ENCODE peak calls at places on chromosomes 13 and 19, in nine cellular contexts. T is testis, I is ovary, D is K562, Q is sigmoid colon, Z is IMR-90, G is tibial nerve, W is gastrocnemius medialis, S is A549. M is an unnamed sample.

GRCh38 chr19:15780595-15781418 is 6.7 kb upstream of the OR10H5 start:
- DNase-seq in G (peak; percentile 16), I (peak; percentile 25), Z (no peak), T (peak; percentile 38), Q (peak; percentile 70), W (no peak), S (no peak), D (no peak), M (no peak)

GRCh38 chr13:96091932-96092253 is 2.0 kb downstream of the HS6ST3 start:
- DNase-seq in W (no peak), Z (no peak), Q (no peak), I (no peak), G (no peak), S (no peak), D (no peak), T (no peak), M (no peak)

GRCh38 chr19:40217921-40218890 is at the start of gene TTC9B:
- DNase-seq in T (peak; percentile 37), D (peak; percentile 80), I (no peak), G (no peak), S (no peak), W (no peak), Q (no peak), Z (no peak), M (no peak)

GRCh38 chr13:28373803-28374202 is 121.1 kb downstream of the FLT1 start:
- DNase-seq in G (no peak), I (no peak), W (no peak), S (no peak), D (no peak), Z (no peak), Q (no peak), T (no peak), M (no peak)

GRCh38 chr19:45630463-45630862 is 8.7 kb downstream of the EML2 start:
- DNase-seq in W (no peak), Z (peak; percentile 96), Q (no peak), D (no peak), G (no peak), S (peak; percentile 63), I (no peak), T (no peak), M (no peak)

GRCh38 chr13:108895220-108895704 is 265.9 kb downstream of the MYO16 start:
- DNase-seq in Z (peak; percentile 69), Q (no peak), G (peak; percentile 56), W (no peak), T (no peak), D (no peak), I (no peak), S (no peak), M (no peak)

GRCh38 chr13:31166591-31166990 is 4.9 kb upstream of the HSPH1 start:
- DNase-seq in Q (no peak), Z (peak; percentile 67), T (no peak), S (no peak), D (no peak), G (no peak), I (no peak), W (no peak), M (no peak)

GRCh38 chr13:96460571-96460970 is 370.7 kb downstream of the HS6ST3 start:
- DNase-seq in D (no peak), W (no peak), Z (no peak), Q (no peak), I (no peak), S (no peak), G (no peak), T (peak; percentile 26), M (no peak)

GRCh38 chr19:54124393-54124792 is 8.8 kb downstream of the PRPF31 start:
- DNase-seq in W (no peak), D (no peak), Z (no peak), Q (no peak), T (no peak), I (no peak), G (no peak), S (no peak), M (no peak)

GRCh38 chr19:46030861-46031550 is 8.2 kb upstream of the PGLYRP1 start:
- DNase-seq in I (no peak), W (no peak), Z (no peak), G (no peak), Q (no peak), T (no peak), S (no peak), D (no peak), M (no peak)

GRCh38 chr19:918481-919156 is 1.5 kb downstream of the KISS1R start:
- DNase-seq in I (no peak), Z (no peak), Q (no peak), G (no peak), T (no peak), W (no peak), S (no peak), D (no peak), M (peak; percentile 85)

DNA sequence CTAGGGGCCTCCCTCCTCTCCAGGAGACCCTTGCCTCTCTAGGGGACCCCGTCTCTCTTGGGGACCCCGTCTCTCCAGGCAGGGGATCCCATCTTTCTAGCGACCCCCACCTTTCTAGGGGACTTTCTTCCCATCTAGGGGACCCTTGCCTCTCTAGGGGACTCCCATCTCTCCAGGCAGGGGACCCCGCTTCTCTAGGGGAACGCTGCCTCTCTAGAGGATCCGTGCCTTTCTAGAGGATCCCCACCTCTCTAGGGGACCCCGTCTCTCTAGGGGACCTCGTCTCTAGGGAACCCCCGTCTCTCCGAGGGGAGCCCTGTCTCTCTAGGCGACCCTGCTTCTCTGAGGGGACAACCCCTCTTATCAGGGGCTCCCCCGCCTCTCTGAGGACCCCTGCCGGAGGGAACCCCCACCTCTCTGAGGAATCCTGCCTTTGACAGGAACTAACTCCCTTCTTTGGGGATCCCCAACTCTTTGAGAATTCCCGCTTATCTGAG is 19.1 kb upstream of the GATAD2A start:
- DNase-seq in G (no peak), Z (no peak), Q (no peak), S (no peak), I (peak; percentile 43), D (no peak), T (no peak), W (no peak), M (peak; percentile 84)
- H3K4me1 ChIP-seq in G (peaks cover 28% of the 10 kb centered on the region), Z (peaks cover 8% of the 10 kb centered on the region), Q (peaks cover 27% of the 10 kb centered on the region), S (peaks cover 10% of the 10 kb centered on the region), I (no peaks in the 10 kb centered on the region), D (peaks cover 32% of the 10 kb centered on the region), T (peaks cover 44% of the 10 kb centered on the region), W (peaks cover 40% of the 10 kb centered on the region), M (peaks cover 72% of the 10 kb centered on the region)

DNA sequence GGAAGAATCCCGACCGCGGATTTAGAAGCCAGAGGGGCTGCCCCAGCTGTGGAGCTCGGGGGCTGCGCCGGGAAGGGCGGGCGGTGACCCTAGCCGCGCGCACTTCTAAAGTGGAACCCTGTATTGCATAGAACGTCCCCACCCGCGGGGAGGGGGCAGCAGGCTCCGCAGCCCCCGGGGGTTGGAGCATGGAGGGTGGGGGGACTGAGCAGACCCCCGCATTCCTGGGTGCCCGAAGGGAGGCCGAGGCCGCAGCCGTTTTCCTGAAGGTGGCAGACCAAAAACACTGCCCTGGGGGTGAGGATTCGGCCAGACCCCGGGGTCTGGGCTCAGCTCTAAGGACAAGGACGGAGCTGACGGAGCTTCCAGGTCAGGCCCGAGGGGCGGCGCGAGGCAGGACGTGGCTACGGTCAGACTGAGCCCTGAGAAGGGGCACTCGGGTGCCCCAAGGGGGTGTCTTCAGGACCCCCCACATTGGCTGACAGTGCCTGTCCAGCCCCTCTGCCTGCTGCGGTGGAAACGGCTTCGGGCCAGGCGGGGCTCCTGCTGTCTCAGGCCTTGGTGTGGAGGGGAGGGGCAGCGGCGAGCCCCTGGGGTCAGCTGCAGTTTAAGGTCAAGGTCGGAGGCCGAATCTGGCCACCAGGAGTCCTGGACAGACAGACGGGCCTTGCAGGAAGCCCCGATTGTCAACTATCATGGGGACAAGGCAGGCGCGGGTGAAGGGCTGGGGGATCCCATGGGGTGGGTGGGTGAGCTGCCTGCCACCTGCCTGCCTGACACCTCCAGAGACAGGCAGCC is 12.6 kb downstream of the MKNK2 start:
- DNase-seq in S (no peak), T (no peak), D (no peak), I (peak; percentile 60), G (no peak), Z (no peak), Q (peak; percentile 71), W (peak; percentile 9), M (peak; percentile 77)
- TF ChIP-seq POLR2A in S (no peak), T (no peak), D (no peak), I (no peak), G (no peak), Z (no peak), Q (no peak), W (no peak), M (no peak)

GRCh38 chr19:20235156-20235555 is 68.1 kb downstream of the ZNF486 start:
- DNase-seq in S (no peak), T (no peak), Q (no peak), I (no peak), W (no peak), G (no peak), D (no peak), Z (no peak), M (no peak)
- H3K9me3 ChIP-seq in S (no peaks in the 10 kb centered on the region), T (no peaks in the 10 kb centered on the region), Q (no peaks in the 10 kb centered on the region), I (peaks cover 2% of the 10 kb centered on the region), W (no peaks in the 10 kb centered on the region), G (peaks cover 15% of the 10 kb centered on the region), D (no peaks in the 10 kb centered on the region), Z (peaks cover 7% of the 10 kb centered on the region), M (peaks cover 34% of the 10 kb centered on the region)

GRCh38 chr19:6067975-6068374 is 42.3 kb downstream of the RFX2 start:
- DNase-seq in S (no peak), G (no peak), T (no peak), D (no peak), I (no peak), Q (no peak), Z (no peak), W (no peak), M (no peak)
- H3K4me1 ChIP-seq in S (peaks cover 53% of the 10 kb centered on the region), G (peaks cover 25% of the 10 kb centered on the region), T (peaks cover 7% of the 10 kb centered on the region), D (peaks cover 43% of the 10 kb centered on the region), I (peaks cover 13% of the 10 kb centered on the region), Q (peaks cover 79% of the 10 kb centered on the region), Z (peaks cover 27% of the 10 kb centered on the region), W (peaks cover 20% of the 10 kb centered on the region), M (peaks cover 39% of the 10 kb centered on the region)

DNA sequence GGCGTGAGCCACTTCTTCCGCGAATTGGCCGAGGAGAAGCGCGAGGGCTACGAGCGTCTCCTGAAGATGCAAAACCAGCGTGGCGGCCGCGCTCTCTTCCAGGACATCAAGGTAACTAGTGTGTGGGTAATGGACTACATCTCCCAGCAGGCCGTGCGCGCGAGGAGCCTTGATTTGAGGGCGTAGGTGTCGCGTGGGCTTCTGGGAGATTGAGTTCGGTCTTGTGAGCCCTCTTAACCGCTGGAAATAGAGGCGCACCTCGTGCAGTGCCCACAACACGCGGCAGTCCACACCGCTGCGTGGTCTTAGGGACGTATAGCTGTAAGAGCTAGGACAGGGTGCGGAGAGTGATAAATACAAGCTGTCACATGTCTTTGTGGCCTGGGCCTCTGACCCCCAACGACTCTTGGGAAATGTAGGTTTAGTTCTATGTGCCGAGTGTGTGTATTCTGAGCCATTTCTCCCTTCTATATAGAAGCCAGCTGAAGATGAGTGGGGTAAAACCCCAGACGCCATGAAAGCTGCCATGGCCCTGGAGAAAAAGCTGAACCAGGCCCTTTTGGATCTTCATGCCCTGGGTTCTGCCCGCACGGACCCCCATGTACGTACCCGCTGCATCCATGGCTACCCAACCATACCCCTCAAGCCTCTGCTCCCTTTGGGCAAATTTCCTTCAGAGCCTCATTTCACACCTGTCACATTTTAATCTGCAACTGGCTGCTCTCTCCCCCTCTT is 864 bp downstream of the FTL start:
- DNase-seq in I (peak; percentile 87), G (peak; percentile 91), T (peak; percentile 97), W (peak; percentile 89), Q (peak; percentile 94), Z (peak; percentile 76), S (peak; percentile 49), D (peak; percentile 49), M (peak; percentile 96)
- TF ChIP-seq POLR2A in I (no peak), G (no peak), T (no peak), W (no peak), Q (no peak), Z (peak; percentile 7), S (no peak), D (no peak), M (peak; percentile 8)

GRCh38 chr19:23378948-23379347 is 16.3 kb downstream of the ZNF91 start:
- DNase-seq in G (no peak), D (no peak), I (no peak), Q (no peak), S (no peak), W (no peak), Z (no peak), T (no peak), M (no peak)
- H3K9me3 ChIP-seq in G (peaks cover 71% of the 10 kb centered on the region), D (no peaks in the 10 kb centered on the region), I (peaks cover 2% of the 10 kb centered on the region), Q (peaks cover 3% of the 10 kb centered on the region), S (peaks cover 56% of the 10 kb centered on the region), W (peaks cover 9% of the 10 kb centered on the region), Z (peaks cover 47% of the 10 kb centered on the region), T (no peaks in the 10 kb centered on the region), M (peaks cover 100% of the 10 kb centered on the region)

M was measured in spleen.